ENCODE peak calls at places on chromosomes 13 and 19, in five cellular contexts. N is GM20000, J is NB4, B is tibial artery, V is left lung. Y is an unnamed sample.

GRCh38 chr13:42754801-42755513 is 26.4 kb upstream of the FAM216B start:
- DNase-seq in N (no peak), J (no peak), B (no peak), V (no peak), Y (no peak)

GRCh38 chr19:5340637-5341447 is at the start of gene PTPRS:
- DNase-seq in N (peak; percentile 93), J (peak; percentile 73), B (peak; percentile 32), V (peak; percentile 85), Y (peak; percentile 84)

GRCh38 chr19:35246466-35247096 is 2.2 kb upstream of the LSR start:
- DNase-seq in N (no peak), J (no peak), B (no peak), V (no peak), Y (no peak)

GRCh38 chr19:534088-534487 is 2.5 kb downstream of the CDC34 start:
- DNase-seq in N (no peak), J (no peak), B (no peak), V (no peak), Y (no peak)

GRCh38 chr19:51687791-51688664 is 5.1 kb upstream of the SPACA6 start:
- DNase-seq in N (no peak), J (no peak), B (peak; percentile 68), V (peak; percentile 68), Y (no peak)

GRCh38 chr13:110634558-110634957 is 19.2 kb downstream of the NAXD start:
- DNase-seq in N (no peak), J (peak; percentile 47), B (no peak), V (peak; percentile 61), Y (no peak)

GRCh38 chr19:32830231-32831014 is 39.1 kb downstream of the SLC7A9 start:
- DNase-seq in N (peak; percentile 8), J (no peak), B (no peak), V (no peak), Y (no peak)

GRCh38 chr19:32651729-32652140 is 23.2 kb downstream of the ANKRD27 start:
- DNase-seq in N (no peak), J (no peak), B (no peak), V (no peak), Y (no peak)

GRCh38 chr13:33639158-33639557 is 178.8 kb upstream of the RFC3 start:
- DNase-seq in N (no peak), J (peak; percentile 10), B (peak; percentile 66), V (no peak), Y (no peak)

GRCh38 chr13:72737033-72737432 is 9.3 kb downstream of the BORA start:
- DNase-seq in N (no peak), J (no peak), B (no peak), V (no peak), Y (no peak)

GRCh38 chr13:73938375-73939070 is 195.7 kb downstream of the KLF12 start:
- DNase-seq in N (no peak), J (no peak), B (no peak), V (no peak), Y (no peak)

GRCh38 chr19:34380639-34381241 is 15.7 kb downstream of the GPI start:
- DNase-seq in N (no peak), J (no peak), B (no peak), V (no peak), Y (no peak)

GRCh38 chr19:7188682-7189629 is 105.3 kb downstream of the INSR start:
- DNase-seq in N (no peak), J (peak; percentile 34), B (no peak), V (no peak), Y (no peak)

GRCh38 chr19:40398417-40399056 is 8.6 kb upstream of the HIPK4 start:
- DNase-seq in N (peak; percentile 69), J (no peak), B (no peak), V (peak; percentile 83), Y (peak; percentile 84)

GRCh38 chr13:66237411-66238062 is 992.6 kb downstream of the PCDH9 start:
- DNase-seq in N (no peak), J (no peak), B (no peak), V (no peak), Y (no peak)

GRCh38 chr19:47035127-47035494 is 13.3 kb downstream of the TMEM160 start:
- DNase-seq in N (no peak), J (peak; percentile 98), B (no peak), V (no peak), Y (no peak)

GRCh38 chr13:29140277-29140676 is 320.1 kb downstream of the MTUS2 start:
- DNase-seq in N (no peak), J (no peak), B (no peak), V (no peak), Y (no peak)

GRCh38 chr19:39398297-39398864 is 7.2 kb downstream of the MED29 start:
- DNase-seq in N (no peak), J (peak; percentile 87), B (peak; percentile 86), V (peak; percentile 95), Y (peak; percentile 87)

GRCh38 chr13:98214707-98215106 is 37.6 kb upstream of the RNF113B start:
- DNase-seq in N (no peak), J (no peak), B (no peak), V (no peak), Y (no peak)

GRCh38 chr19:13610042-13610691 is 103.9 kb upstream of the CACNA1A start:
- DNase-seq in N (no peak), J (no peak), B (no peak), V (no peak), Y (no peak)

GRCh38 chr19:5495792-5496191 is 40.6 kb downstream of the ZNRF4 start:
- DNase-seq in N (no peak), J (no peak), B (no peak), V (no peak), Y (no peak)

GRCh38 chr13:41004875-41005693 is 14.0 kb downstream of the ELF1 start:
- DNase-seq in N (peak; percentile 25), J (peak; percentile 93), B (no peak), V (no peak), Y (no peak)

GRCh38 chr19:47572635-47573034 is 313 bp downstream of the ZNF541 start:
- DNase-seq in N (no peak), J (no peak), B (no peak), V (no peak), Y (no peak)

GRCh38 chr13:31207630-31208549 is 8.1 kb downstream of the B3GLCT start:
- DNase-seq in N (no peak), J (no peak), B (no peak), V (no peak), Y (no peak)

GRCh38 chr13:36282818-36283432 is 14.7 kb downstream of the CCDC169 start:
- DNase-seq in N (peak; percentile 15), J (peak; percentile 37), B (no peak), V (no peak), Y (no peak)

GRCh38 chr13:36293497-36293896 is 4.1 kb downstream of the CCDC169 start:
- DNase-seq in N (no peak), J (no peak), B (no peak), V (no peak), Y (no peak)

GRCh38 chr13:36294061-36294460 is 3.6 kb downstream of the CCDC169 start:
- DNase-seq in N (no peak), J (peak; percentile 19), B (no peak), V (no peak), Y (no peak)

GRCh38 chr13:36288794-36289391 is 8.7 kb downstream of the CCDC169 start:
- DNase-seq in N (no peak), J (peak; percentile 18), B (no peak), V (no peak), Y (no peak)
- TF ChIP-seq CTCF in N (no peak), J (no peak), B (no peak), V (no peak), Y (no peak)

DNA sequence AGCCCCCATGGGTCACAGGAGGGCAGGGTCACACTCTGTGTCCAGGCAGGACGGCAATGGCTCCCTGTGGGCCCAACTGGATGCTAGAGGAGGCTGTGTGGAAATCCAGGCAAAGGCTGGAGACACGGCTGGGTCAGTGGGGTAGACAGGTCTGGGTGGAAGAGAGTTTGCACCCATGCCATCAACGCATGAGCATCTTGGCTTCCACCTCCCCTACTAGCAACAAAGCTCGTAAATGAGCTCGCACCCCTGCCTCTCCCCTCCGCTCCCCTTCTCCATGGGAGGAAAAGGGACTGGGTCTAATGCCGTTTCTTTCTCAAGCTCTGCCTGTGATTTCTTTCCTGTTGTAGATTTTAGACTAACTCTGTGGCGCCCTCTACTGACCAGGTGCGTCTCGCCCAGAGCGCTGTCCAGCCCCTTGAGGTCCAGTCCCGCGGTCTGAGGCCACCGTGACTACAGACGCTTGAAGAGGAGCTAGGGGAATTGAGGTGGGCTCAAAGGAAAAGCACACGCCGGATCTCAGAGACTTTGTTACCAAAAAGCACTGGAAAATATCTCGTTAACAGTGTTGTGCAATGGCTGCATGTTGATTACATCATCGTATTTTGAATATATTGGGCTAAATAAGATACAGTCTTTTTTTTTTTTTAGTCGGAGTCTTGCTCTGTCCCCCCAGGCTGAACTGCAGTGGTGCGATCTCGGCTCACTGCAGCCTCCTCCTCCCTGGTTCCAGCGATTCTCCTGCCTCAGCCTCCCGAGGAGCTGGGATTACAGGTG is 50.7 kb upstream of the USP29 start:
- DNase-seq in N (no peak), J (peak; percentile 9), B (no peak), V (no peak), Y (no peak)
- TF ChIP-seq CTCF in N (no peak), J (peak; percentile 36), B (no peak), V (no peak), Y (peak; percentile 9)

GRCh38 chr13:75485286-75486062 is 3.5 kb upstream of the TBC1D4 start:
- DNase-seq in N (no peak), J (no peak), B (no peak), V (no peak), Y (no peak)

GRCh38 chr13:75481176-75482069 is 546 bp downstream of the TBC1D4 start:
- DNase-seq in N (peak; percentile 49), J (peak; percentile 51), B (no peak), V (peak; percentile 82), Y (peak; percentile 75)

GRCh38 chr13:75482070-75482819 is at the start of gene TBC1D4:
- DNase-seq in N (peak; percentile 87), J (peak; percentile 97), B (peak; percentile 83), V (peak; percentile 93), Y (peak; percentile 94)

GRCh38 chr13:75480691-75481175 is 1.2 kb downstream of the TBC1D4 start:
- DNase-seq in N (peak; percentile 50), J (peak; percentile 54), B (peak; percentile 28), V (peak; percentile 84), Y (peak; percentile 83)

GRCh38 chr13:75482820-75483079 is 781 bp upstream of the TBC1D4 start:
- DNase-seq in N (no peak), J (no peak), B (no peak), V (no peak), Y (no peak)
- TF ChIP-seq CTCF in N (no peak), J (no peak), B (no peak), V (no peak), Y (no peak)

GRCh38 chr13:79060216-79060615 is 345.8 kb downstream of the RBM26 start:
- DNase-seq in N (no peak), J (no peak), B (no peak), V (no peak), Y (no peak)
- TF ChIP-seq CTCF in N (no peak), J (no peak), B (no peak), V (no peak), Y (no peak)

GRCh38 chr13:78607409-78608253 is 4.3 kb upstream of the POU4F1 start:
- DNase-seq in N (no peak), J (no peak), B (no peak), V (peak; percentile 75), Y (no peak)

GRCh38 chr13:78602561-78603239 is 652 bp downstream of the POU4F1 start:
- DNase-seq in N (peak; percentile 68), J (peak; percentile 60), B (no peak), V (peak; percentile 72), Y (no peak)

GRCh38 chr13:78606471-78607408 is 3.4 kb upstream of the POU4F1 start:
- DNase-seq in N (no peak), J (no peak), B (no peak), V (no peak), Y (no peak)

GRCh38 chr13:78603240-78603947 is at the start of gene POU4F1:
- DNase-seq in N (peak; percentile 92), J (peak; percentile 81), B (no peak), V (peak; percentile 81), Y (no peak)

GRCh38 chr13:78604782-78605611 is 1.6 kb upstream of the POU4F1 start:
- DNase-seq in N (peak; percentile 34), J (peak; percentile 38), B (no peak), V (no peak), Y (no peak)
- TF ChIP-seq CTCF in N (no peak), J (no peak), B (no peak), V (no peak), Y (no peak)